ENCODE peak calls at places on chromosomes 13 and 19, in eight cellular contexts. H, Y, N, Z, C, G, I and Q are unnamed samples.

GRCh38 chr13:30744686-30745085 is 9.3 kb downstream of the ALOX5AP start:
- DNase-seq in H (no peak), Y (no peak), N (no peak), Z (no peak), C (no peak), G (no peak), I (no peak), Q (no peak)

GRCh38 chr13:20264271-20265018 is 32.3 kb upstream of the GJB6 start:
- DNase-seq in H (no peak), Y (no peak), N (no peak), Z (no peak), C (no peak), G (no peak), I (no peak), Q (no peak)

GRCh38 chr13:94020833-94021232 is 458.6 kb downstream of the DCT start:
- DNase-seq in H (no peak), Y (no peak), N (no peak), Z (no peak), C (peak), G (no peak), I (no peak), Q (no peak)

GRCh38 chr13:20064128-20064527 is 96.7 kb downstream of the GJA3 start:
- DNase-seq in H (no peak), Y (no peak), N (no peak), Z (no peak), C (peak), G (no peak), I (no peak), Q (no peak)

GRCh38 chr19:32264568-32264967 is 80.8 kb upstream of the ZNF507 start:
- DNase-seq in H (no peak), Y (no peak), N (no peak), Z (no peak), C (no peak), G (no peak), I (no peak), Q (no peak)

GRCh38 chr13:107977175-107977574 is 238.2 kb downstream of the LIG4 start:
- DNase-seq in H (no peak), Y (no peak), N (no peak), Z (no peak), C (no peak), G (no peak), I (no peak), Q (no peak)

GRCh38 chr13:94329754-94330551 is 149.5 kb downstream of the DCT start:
- DNase-seq in H (no peak), Y (peak), N (peak), Z (no peak), C (peak), G (no peak), I (no peak), Q (peak)

GRCh38 chr13:40197049-40197448 is 469.4 kb downstream of the FOXO1 start:
- DNase-seq in H (no peak), Y (no peak), N (no peak), Z (no peak), C (no peak), G (no peak), I (no peak), Q (no peak)

GRCh38 chr19:46381746-46382345 is 31.5 kb downstream of the CCDC8 start:
- DNase-seq in H (no peak), Y (no peak), N (no peak), Z (peak), C (no peak), G (no peak), I (no peak), Q (no peak)

GRCh38 chr19:7013678-7014077 is 7.6 kb downstream of the MBD3L2B start:
- DNase-seq in H (no peak), Y (no peak), N (no peak), Z (no peak), C (no peak), G (no peak), I (no peak), Q (no peak)

GRCh38 chr13:62643007-62643483 is 1227.4 kb upstream of the PCDH20 start:
- DNase-seq in H (no peak), Y (peak), N (peak), Z (no peak), C (peak), G (no peak), I (no peak), Q (no peak)

GRCh38 chr13:43016226-43016625 is 7.2 kb upstream of the DNAJC15 start:
- DNase-seq in H (no peak), Y (no peak), N (no peak), Z (no peak), C (no peak), G (no peak), I (no peak), Q (no peak)

GRCh38 chr13:75485286-75486062 is 3.5 kb upstream of the TBC1D4 start:
- DNase-seq in H (no peak), Y (no peak), N (no peak), Z (no peak), C (peak), G (no peak), I (no peak), Q (no peak)

GRCh38 chr13:35930665-35931631 is 200.2 kb downstream of the DCLK1 start:
- DNase-seq in H (no peak), Y (no peak), N (no peak), Z (no peak), C (peak), G (no peak), I (no peak), Q (no peak)

GRCh38 chr19:50172726-50173125 is 9.6 kb upstream of the IZUMO2 start:
- DNase-seq in H (no peak), Y (no peak), N (no peak), Z (no peak), C (no peak), G (no peak), I (no peak), Q (no peak)

GRCh38 chr13:40189885-40190655 is 476.4 kb downstream of the FOXO1 start:
- DNase-seq in H (no peak), Y (no peak), N (no peak), Z (no peak), C (no peak), G (no peak), I (peak), Q (no peak)

GRCh38 chr19:1216756-1217155 is 11.2 kb downstream of the STK11 start:
- DNase-seq in H (no peak), Y (no peak), N (no peak), Z (no peak), C (no peak), G (no peak), I (no peak), Q (no peak)

GRCh38 chr13:32165791-32166190 is 134.2 kb downstream of the FRY start:
- DNase-seq in H (no peak), Y (no peak), N (no peak), Z (no peak), C (no peak), G (no peak), I (no peak), Q (no peak)

GRCh38 chr13:94662274-94662945 is 49.9 kb downstream of the SOX21 start:
- DNase-seq in H (no peak), Y (peak), N (no peak), Z (no peak), C (no peak), G (no peak), I (no peak), Q (no peak)

GRCh38 chr13:49858183-49858856 is 65.8 kb upstream of the KPNA3 start:
- DNase-seq in H (no peak), Y (no peak), N (no peak), Z (no peak), C (peak), G (no peak), I (no peak), Q (no peak)

GRCh38 chr19:51016798-51017683 is 2.5 kb downstream of the KLK10 start:
- DNase-seq in H (no peak), Y (peak), N (peak), Z (no peak), C (peak), G (peak), I (peak), Q (no peak)

GRCh38 chr13:111564657-111565056 is 244.2 kb downstream of the TEX29 start:
- DNase-seq in H (no peak), Y (no peak), N (no peak), Z (no peak), C (no peak), G (no peak), I (no peak), Q (no peak)

GRCh38 chr19:33397536-33398360 is 24.2 kb downstream of the CEBPG start:
- DNase-seq in H (peak), Y (no peak), N (no peak), Z (no peak), C (no peak), G (no peak), I (no peak), Q (peak)

GRCh38 chr13:109782823-109783411 is 3.5 kb downstream of the IRS2 start:
- DNase-seq in H (no peak), Y (no peak), N (no peak), Z (no peak), C (no peak), G (no peak), I (no peak), Q (no peak)

GRCh38 chr13:49214917-49215376 is 5.2 kb upstream of the MLNR start:
- DNase-seq in H (peak), Y (no peak), N (peak), Z (no peak), C (peak), G (peak), I (no peak), Q (peak)

GRCh38 chr13:42108217-42108616 is 59.8 kb downstream of the DGKH start:
- DNase-seq in H (no peak), Y (no peak), N (no peak), Z (no peak), C (no peak), G (no peak), I (no peak), Q (no peak)

GRCh38 chr13:42333613-42334328 is 61.8 kb downstream of the AKAP11 start:
- DNase-seq in H (no peak), Y (peak), N (no peak), Z (no peak), C (peak), G (no peak), I (no peak), Q (no peak)

GRCh38 chr13:73828811-73829210 is 305.4 kb downstream of the KLF12 start:
- DNase-seq in H (no peak), Y (no peak), N (no peak), Z (no peak), C (no peak), G (no peak), I (no peak), Q (no peak)

GRCh38 chr19:49929121-49929610 is at the start of the genes ATF5 and NUP62:
- DNase-seq in H (peak), Y (peak), N (peak), Z (peak), C (peak), G (peak), I (peak), Q (peak)

GRCh38 chr13:22198001-22198400 is 527.1 kb downstream of the FGF9 start:
- DNase-seq in H (no peak), Y (no peak), N (peak), Z (no peak), C (no peak), G (peak), I (no peak), Q (no peak)

GRCh38 chr19:49596407-49596806 is 5.4 kb downstream of the PRR12 start:
- DNase-seq in H (no peak), Y (no peak), N (no peak), Z (no peak), C (no peak), G (no peak), I (no peak), Q (no peak)

GRCh38 chr19:35306473-35307246 is 14.7 kb downstream of the MAG start:
- DNase-seq in H (no peak), Y (no peak), N (no peak), Z (no peak), C (no peak), G (no peak), I (no peak), Q (no peak)

GRCh38 chr13:113616991-113617749 is 32.6 kb downstream of the TFDP1 start:
- DNase-seq in H (no peak), Y (no peak), N (no peak), Z (no peak), C (peak), G (peak), I (no peak), Q (no peak)

GRCh38 chr19:49746206-49746958 is 16.7 kb downstream of the TSKS start:
- DNase-seq in H (peak), Y (peak), N (peak), Z (peak), C (no peak), G (peak), I (peak), Q (no peak)

GRCh38 chr19:3618811-3619630 is 7.6 kb downstream of the CACTIN start:
- DNase-seq in H (no peak), Y (no peak), N (no peak), Z (no peak), C (no peak), G (no peak), I (no peak), Q (peak)
- TF ChIP-seq POLR2A in H (no peak), Y (no peak), N (no peak), Z (no peak), C (no peak), G (no peak), I (no peak), Q (no peak)

GRCh38 chr13:97262058-97262457 is 39.9 kb downstream of the MBNL2 start:
- DNase-seq in H (no peak), Y (peak), N (no peak), Z (no peak), C (no peak), G (no peak), I (no peak), Q (no peak)

GRCh38 chr13:97259787-97260641 is 37.9 kb downstream of the MBNL2 start:
- DNase-seq in H (no peak), Y (peak), N (peak), Z (no peak), C (peak), G (no peak), I (no peak), Q (peak)

GRCh38 chr13:97258801-97259200 is 36.7 kb downstream of the MBNL2 start:
- DNase-seq in H (no peak), Y (peak), N (no peak), Z (no peak), C (peak), G (no peak), I (no peak), Q (no peak)

GRCh38 chr13:97263160-97263559 is 41.0 kb downstream of the MBNL2 start:
- DNase-seq in H (no peak), Y (no peak), N (no peak), Z (no peak), C (no peak), G (no peak), I (no peak), Q (no peak)

DNA sequence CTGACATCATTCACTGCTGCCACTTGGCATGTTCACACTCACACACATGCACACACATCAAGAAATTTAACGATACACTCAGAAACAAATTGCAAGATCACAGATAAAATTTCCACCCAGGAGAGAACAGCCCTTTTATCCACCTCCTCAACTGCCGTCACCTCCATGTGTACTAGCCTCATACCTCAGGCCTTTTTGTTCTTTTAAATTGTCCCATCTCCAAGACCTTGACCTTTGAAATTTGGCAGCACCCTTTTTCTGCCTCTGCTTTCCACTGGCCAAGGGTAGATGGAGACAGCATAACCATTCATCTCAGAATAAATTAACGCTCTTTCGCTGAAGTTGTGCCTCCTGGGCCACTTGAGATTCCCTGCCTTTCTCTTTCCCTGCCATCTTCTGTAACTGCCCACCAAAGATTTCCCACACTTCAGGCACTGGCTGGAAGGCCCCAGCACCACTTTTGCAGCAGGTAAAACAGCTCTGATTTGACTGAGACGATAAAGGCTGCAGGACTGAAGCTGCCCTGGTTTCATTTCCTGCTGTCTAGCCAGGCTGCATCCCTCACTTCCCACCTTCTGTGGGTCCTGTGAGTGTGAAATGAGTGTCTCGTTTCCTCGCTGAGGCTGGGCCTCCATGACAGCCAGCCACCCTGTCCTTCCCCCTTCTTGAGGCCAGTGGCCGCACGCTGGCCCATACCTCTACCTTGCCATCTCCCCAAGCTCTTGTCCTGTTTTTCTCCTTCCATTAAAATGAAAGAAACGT is 39.3 kb downstream of the MBNL2 start:
- DNase-seq in H (peak), Y (peak), N (peak), Z (no peak), C (no peak), G (no peak), I (no peak), Q (no peak)
- TF ChIP-seq POLR2A in H (no peak), Y (no peak), N (no peak), Z (no peak), C (no peak), G (no peak), I (no peak), Q (no peak)

GRCh38 chr19:4327252-4327876 is 11.3 kb downstream of the STAP2 start:
- DNase-seq in H (no peak), Y (peak), N (peak), Z (peak), C (peak), G (peak), I (peak), Q (peak)
- TF ChIP-seq POLR2A in H (no peak), Y (no peak), N (no peak), Z (no peak), C (no peak), G (no peak), I (no peak), Q (no peak)

GRCh38 chr19:42268704-42269517 is at the start of gene CIC:
- DNase-seq in H (peak), Y (peak), N (peak), Z (peak), C (peak), G (peak), I (peak), Q (peak)
- TF ChIP-seq POLR2A in H (no peak), Y (no peak), N (no peak), Z (no peak), C (no peak), G (no peak), I (no peak), Q (peak)

GRCh38 chr19:48466571-48467325 is 2.4 kb upstream of the CYTH2 start:
- DNase-seq in H (no peak), Y (no peak), N (peak), Z (no peak), C (peak), G (no peak), I (no peak), Q (no peak)

GRCh38 chr19:48461651-48461981 is 6.2 kb downstream of the KCNJ14 start:
- DNase-seq in H (no peak), Y (no peak), N (no peak), Z (no peak), C (no peak), G (no peak), I (no peak), Q (no peak)

GRCh38 chr19:48465215-48465614 is 4.0 kb upstream of the CYTH2 start:
- DNase-seq in H (no peak), Y (no peak), N (no peak), Z (no peak), C (no peak), G (no peak), I (no peak), Q (no peak)

GRCh38 chr19:48458016-48458415 is 2.6 kb downstream of the KCNJ14 start:
- DNase-seq in H (no peak), Y (no peak), N (no peak), Z (no peak), C (no peak), G (no peak), I (no peak), Q (no peak)

GRCh38 chr19:48461982-48462655 is 6.7 kb downstream of the KCNJ14 start:
- DNase-seq in H (no peak), Y (no peak), N (no peak), Z (no peak), C (no peak), G (no peak), I (no peak), Q (no peak)
- TF ChIP-seq POLR2A in H (no peak), Y (no peak), N (no peak), Z (no peak), C (no peak), G (no peak), I (no peak), Q (no peak)

GRCh38 chr19:41706741-41707501 is 1.5 kb upstream of the CEACAM5 start:
- DNase-seq in H (peak), Y (peak), N (peak), Z (peak), C (no peak), G (peak), I (no peak), Q (no peak)
- TF ChIP-seq POLR2A in H (no peak), Y (no peak), N (no peak), Z (no peak), C (no peak), G (no peak), I (no peak), Q (no peak)

GRCh38 chr19:48110350-48110966 is at the start of gene PLA2G4C:
- DNase-seq in H (peak), Y (peak), N (peak), Z (peak), C (peak), G (peak), I (peak), Q (peak)
- TF ChIP-seq POLR2A in H (no peak), Y (peak), N (peak), Z (no peak), C (peak), G (no peak), I (peak), Q (peak)

DNA sequence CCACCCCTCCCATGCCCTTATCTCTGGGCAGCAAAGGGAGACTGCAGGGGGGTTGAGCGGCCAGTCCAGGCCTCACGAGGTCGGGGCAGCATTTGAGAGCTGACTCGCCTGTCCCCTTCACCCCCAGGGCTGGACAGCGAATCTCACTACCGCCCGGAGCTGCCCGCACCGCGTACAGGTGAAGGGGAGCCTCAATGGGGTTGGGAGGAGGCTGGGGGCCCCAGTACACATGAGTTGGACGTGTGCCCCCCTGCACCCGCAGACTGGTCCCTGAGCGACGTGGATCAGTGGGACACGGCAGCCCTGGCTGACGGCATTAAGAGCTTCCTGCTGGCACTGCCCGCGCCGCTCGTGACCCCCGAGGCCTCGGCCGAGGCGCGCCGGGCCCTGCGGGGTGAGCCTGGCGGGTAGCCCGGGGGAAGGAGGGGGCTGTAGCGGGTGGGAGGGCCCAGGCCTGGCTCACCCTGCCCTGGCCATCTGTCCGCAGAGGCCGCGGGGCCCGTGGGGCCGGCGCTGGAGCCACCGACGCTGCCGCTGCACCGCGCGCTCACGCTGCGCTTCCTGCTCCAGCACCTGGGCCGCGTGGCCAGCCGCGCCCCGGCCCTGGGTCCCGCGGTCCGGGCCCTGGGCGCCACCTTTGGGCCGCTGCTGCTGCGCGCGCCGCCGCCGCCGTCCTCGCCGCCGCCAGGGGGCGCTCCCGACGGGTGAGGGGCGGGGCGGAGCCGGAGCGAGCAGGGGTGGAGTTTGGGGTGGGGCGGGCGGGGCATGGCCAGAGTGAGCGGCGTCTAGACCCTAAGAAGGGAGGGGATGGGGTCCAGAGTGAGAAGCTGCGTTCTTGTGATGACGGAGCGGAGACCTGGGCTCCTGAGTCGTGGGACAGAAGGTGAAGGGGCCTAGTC is 8.1 kb downstream of the PIK3R2 start:
- DNase-seq in H (peak), Y (peak), N (peak), Z (no peak), C (peak), G (peak), I (peak), Q (peak)
- TF ChIP-seq POLR2A in H (peak), Y (peak), N (no peak), Z (no peak), C (no peak), G (no peak), I (no peak), Q (no peak)

GRCh38 chr19:42281175-42282035 is 12.4 kb downstream of the CIC start:
- DNase-seq in H (no peak), Y (peak), N (peak), Z (peak), C (peak), G (no peak), I (peak), Q (no peak)
- TF ChIP-seq POLR2A in H (no peak), Y (no peak), N (no peak), Z (no peak), C (no peak), G (no peak), I (no peak), Q (peak)